ENCODE peak calls at places on chromosomes 5 and 9, in five cellular contexts. X is IMR-90, W is HepG2, G is GM12878, A is K562. D is an unnamed sample.

GRCh38 chr9:136105398-136106135 is 10.5 kb upstream of the NACC2 start:
- DNase-seq in X (peak), G (no peak), W (no peak), A (no peak), D (no peak)

GRCh38 chr9:85007753-85008152 is 338.2 kb downstream of the NTRK2 start:
- DNase-seq in A (no peak), W (no peak), X (no peak), G (no peak), D (no peak)

GRCh38 chr9:4117835-4118610 is 181.8 kb downstream of the GLIS3 start:
- DNase-seq in A (peak), G (no peak), W (peak), X (no peak), D (no peak)

GRCh38 chr5:1423901-1424603 is 21.2 kb downstream of the SLC6A3 start:
- DNase-seq in W (no peak), X (no peak), A (no peak), G (no peak), D (no peak)

GRCh38 chr9:130980526-130980925 is 28.4 kb upstream of the LAMC3 start:
- DNase-seq in W (no peak), G (no peak), A (peak), X (no peak), D (no peak)

GRCh38 chr9:120475341-120475740 is 104.6 kb downstream of the CDK5RAP2 start:
- DNase-seq in W (no peak), A (no peak), X (peak), G (no peak), D (no peak)

GRCh38 chr9:99368341-99369326 is 146.6 kb downstream of the SEC61B start:
- DNase-seq in X (peak), W (no peak), G (peak), A (no peak), D (no peak)

GRCh38 chr5:125668904-125669303 is 754.3 kb upstream of the GRAMD2B start:
- DNase-seq in A (no peak), G (no peak), W (no peak), X (no peak), D (no peak)

GRCh38 chr9:9091387-9091786 is 1291.8 kb upstream of the DMAC1 start:
- DNase-seq in X (no peak), G (no peak), A (no peak), W (no peak), D (no peak)

GRCh38 chr5:176543428-176544182 is 5.5 kb upstream of the CDHR2 start:
- DNase-seq in X (no peak), G (no peak), W (no peak), A (peak), D (peak)

GRCh38 chr9:91495450-91495849 is 71.8 kb upstream of the NFIL3 start:
- DNase-seq in W (no peak), X (peak), G (no peak), A (no peak), D (no peak)

GRCh38 chr5:10411336-10411735 is 30.3 kb upstream of the ROPN1L start:
- DNase-seq in A (no peak), G (no peak), X (no peak), W (no peak), D (no peak)

GRCh38 chr5:72630056-72630455 is 122.8 kb upstream of the ZNF366 start:
- DNase-seq in G (no peak), A (no peak), W (no peak), X (no peak), D (no peak)

GRCh38 chr5:121758640-121759039 is 93.0 kb upstream of the FTMT start:
- DNase-seq in W (no peak), X (no peak), G (no peak), A (peak), D (no peak)

GRCh38 chr9:92234503-92234902 is 59.0 kb downstream of the IARS1 start:
- DNase-seq in G (no peak), A (no peak), W (no peak), X (no peak), D (no peak)

GRCh38 chr5:123181394-123181801 is 92.4 kb downstream of the PRDM6 start:
- DNase-seq in X (peak), A (no peak), W (no peak), G (no peak), D (no peak)

GRCh38 chr5:119275146-119275872 is 80.5 kb upstream of the TNFAIP8 start:
- DNase-seq in X (peak), W (no peak), G (no peak), A (no peak), D (peak)

GRCh38 chr9:128390150-128390812 is 19.1 kb downstream of the URM1 start:
- DNase-seq in A (no peak), W (no peak), G (no peak), X (no peak), D (no peak)

GRCh38 chr5:59341760-59342159 is 551.8 kb downstream of the PDE4D start:
- DNase-seq in A (no peak), X (no peak), W (no peak), G (no peak), D (no peak)

GRCh38 chr5:144575736-144576135 is 405.1 kb downstream of the KCTD16 start:
- DNase-seq in G (no peak), A (no peak), W (no peak), X (no peak), D (no peak)

GRCh38 chr9:20740304-20740703 is 56.2 kb downstream of the FOCAD start:
- DNase-seq in G (no peak), A (no peak), X (no peak), W (no peak), D (no peak)

GRCh38 chr9:12666813-12667212 is 26.4 kb upstream of the TYRP1 start:
- DNase-seq in X (no peak), W (peak), G (no peak), A (no peak), D (no peak)

GRCh38 chr9:101399641-101399965 is 952 bp downstream of the ZNF189 start:
- DNase-seq in G (no peak), X (no peak), W (no peak), A (no peak), D (no peak)

GRCh38 chr9:99059074-99059894 is 45.6 kb upstream of the TGFBR1 start:
- DNase-seq in X (no peak), G (peak), A (peak), W (no peak), D (no peak)

GRCh38 chr9:89463986-89464901 is 33.7 kb downstream of the SEMA4D start:
- DNase-seq in X (no peak), A (no peak), W (no peak), G (peak), D (no peak)

GRCh38 chr5:110056580-110057114 is 366.9 kb downstream of the MAN2A1 start:
- DNase-seq in G (no peak), X (no peak), W (no peak), A (no peak), D (no peak)

GRCh38 chr5:100566382-100567141 is 31.4 kb downstream of the FAM174A start:
- DNase-seq in A (no peak), X (no peak), G (no peak), W (no peak), D (no peak)

GRCh38 chr5:160174780-160175437 is 54.4 kb upstream of the FABP6 start:
- DNase-seq in G (no peak), A (no peak), W (no peak), X (no peak), D (no peak)

GRCh38 chr5:133897431-133897830 is 71.0 kb downstream of the C5orf15 start:
- DNase-seq in X (no peak), A (no peak), W (no peak), G (no peak), D (no peak)

GRCh38 chr9:124344291-124345050 is 70.8 kb downstream of the PSMB7 start:
- DNase-seq in A (no peak), X (no peak), G (no peak), W (no peak), D (no peak)

GRCh38 chr9:20636883-20637440 is 14.7 kb upstream of the MLLT3 start:
- DNase-seq in G (no peak), X (peak), A (no peak), W (no peak), D (no peak)

GRCh38 chr9:107712390-107712789 is 222.8 kb upstream of the KLF4 start:
- DNase-seq in X (peak), A (peak), W (no peak), G (no peak), D (peak)
- TF ChIP-seq BHLHE40 in X (peak), A (no peak), W (no peak), G (no peak), D (no peak)

GRCh38 chr5:178203670-178204204 is 596 bp upstream of the HNRNPAB start:
- DNase-seq in G (no peak), X (no peak), W (no peak), A (no peak), D (no peak)
- TF ChIP-seq CEBPB in G (no peak), X (no peak), W (no peak), A (no peak), D (no peak)

GRCh38 chr5:34926318-34926888 is 3.0 kb upstream of the DNAJC21 start:
- DNase-seq in X (no peak), G (no peak), W (no peak), A (no peak), D (no peak)

GRCh38 chr5:34924462-34924765 is 4.9 kb upstream of the DNAJC21 start:
- DNase-seq in A (no peak), G (no peak), W (no peak), X (no peak), D (no peak)

GRCh38 chr5:34928267-34928666 is 1.1 kb upstream of the DNAJC21 start:
- DNase-seq in W (no peak), G (no peak), X (no peak), A (no peak), D (no peak)

GRCh38 chr5:34927785-34928184 is 1.6 kb upstream of the DNAJC21 start:
- DNase-seq in X (no peak), W (no peak), G (no peak), A (no peak), D (no peak)

GRCh38 chr5:34923694-34924461 is 5.5 kb upstream of the DNAJC21 start:
- DNase-seq in X (peak), A (peak), G (no peak), W (no peak), D (peak)
- TF ChIP-seq BHLHE40 in X (peak), A (peak), G (no peak), W (no peak), D (no peak)

GRCh38 chr5:112237456-112237855 is 181.6 kb downstream of the EPB41L4A start:
- DNase-seq in A (no peak), G (no peak), W (no peak), X (no peak), D (no peak)
- TF ChIP-seq CEBPB in A (no peak), G (no peak), W (no peak), X (no peak), D (no peak)

GRCh38 chr5:132182366-132183040 is 45.1 kb downstream of the P4HA2 start:
- DNase-seq in A (no peak), W (no peak), G (no peak), X (no peak), D (no peak)
- TF ChIP-seq BHLHE40 in A (no peak), W (no peak), G (no peak), X (no peak), D (no peak)

DNA sequence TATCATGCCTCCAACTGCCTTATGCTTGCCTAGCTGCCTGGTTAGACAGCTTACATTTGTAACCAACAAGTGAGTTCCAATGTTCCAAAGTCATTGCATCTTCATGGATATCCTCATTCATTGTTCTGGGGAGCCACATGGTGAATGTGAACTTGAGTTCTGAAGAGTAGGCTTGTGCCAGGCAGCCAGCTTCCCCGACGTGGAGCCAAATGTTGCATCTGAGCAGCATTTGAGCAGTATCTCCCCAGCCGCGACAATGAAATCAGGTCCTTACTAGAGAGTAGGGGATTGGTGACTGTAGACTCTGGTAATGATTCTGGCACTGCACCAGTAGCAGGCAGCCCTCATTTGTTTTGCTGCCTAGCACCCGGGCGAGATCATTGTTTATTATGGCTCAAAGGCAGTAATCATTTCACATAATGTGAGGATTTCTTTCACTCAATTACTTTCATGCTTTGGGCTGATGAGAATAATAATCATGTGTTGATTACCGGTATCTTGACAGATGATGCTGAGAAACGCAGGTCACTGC is 451.4 kb upstream of the C9orf72 start:
- DNase-seq in G (no peak), A (no peak), W (no peak), X (no peak), D (no peak)
- TF ChIP-seq CEBPB in G (no peak), A (no peak), W (no peak), X (no peak), D (no peak)

DNA sequence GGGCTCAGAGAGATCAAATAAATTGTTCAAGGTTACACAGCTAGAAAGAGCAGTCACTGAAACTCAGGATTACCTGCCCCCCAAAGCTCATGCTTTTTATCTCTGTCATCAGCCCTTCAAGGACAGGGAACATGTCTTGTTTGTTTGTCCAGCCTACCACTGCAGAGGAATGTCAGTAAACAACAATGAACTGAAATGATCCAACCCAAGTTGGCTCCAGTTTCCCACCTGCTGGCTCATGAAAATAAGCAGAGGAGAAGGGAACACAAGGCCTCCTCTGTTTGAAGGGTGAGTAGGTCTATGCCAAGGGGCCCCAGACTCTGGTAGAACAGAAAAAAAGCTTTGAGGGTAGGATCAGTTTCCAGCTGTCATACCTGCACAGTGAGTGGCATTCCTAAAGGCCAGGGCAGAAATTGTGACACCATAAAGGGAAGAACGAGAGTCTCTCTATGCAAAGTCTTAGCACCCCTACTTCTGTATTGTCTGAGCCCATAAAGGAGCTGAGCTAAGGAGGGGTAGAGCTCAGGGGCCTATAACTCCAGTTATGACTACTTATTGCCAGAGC is 115.2 kb downstream of the TRIM36 start:
- DNase-seq in X (no peak), W (peak), A (no peak), G (no peak), D (no peak)
- TF ChIP-seq BHLHE40 in X (no peak), W (no peak), A (no peak), G (no peak), D (no peak)

DNA sequence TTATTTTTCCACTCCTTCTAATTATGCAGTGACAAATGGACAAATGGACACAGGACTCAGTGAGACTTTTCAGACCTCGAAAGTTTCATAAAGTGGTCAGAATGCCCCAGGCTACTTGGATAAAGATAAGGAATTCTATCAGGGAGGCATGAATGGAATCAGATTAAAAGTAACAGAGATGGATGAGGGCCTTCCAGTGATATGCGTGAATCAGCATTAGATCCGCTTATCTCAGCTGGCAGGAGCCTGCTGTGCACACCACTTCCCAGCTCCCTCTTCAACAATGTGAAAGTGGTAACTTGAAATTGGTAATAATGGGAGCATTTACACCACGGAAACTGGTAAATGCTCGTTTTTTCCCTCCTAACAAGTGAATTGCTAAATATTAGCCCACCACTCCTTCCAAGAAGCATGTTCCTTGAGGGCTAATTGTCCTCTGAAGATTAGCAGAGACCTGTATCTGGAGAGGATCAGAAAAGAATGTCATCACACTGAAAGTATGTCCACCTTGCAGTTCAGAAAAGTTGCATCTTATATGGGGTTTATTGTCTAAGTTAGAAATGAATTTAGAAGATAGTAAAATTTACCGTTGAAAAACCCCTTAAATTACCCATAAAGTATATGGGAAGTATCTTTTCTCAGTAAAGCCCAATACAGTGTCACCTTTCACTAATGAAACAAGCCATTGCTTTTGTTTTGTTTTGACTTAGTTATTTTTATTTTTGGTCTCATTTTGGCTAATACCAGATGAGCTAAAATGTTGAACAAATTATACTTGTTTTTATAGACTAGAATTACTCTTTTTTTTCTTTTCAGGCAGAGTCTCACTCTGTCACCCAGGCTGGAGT is 125.3 kb downstream of the DPYSL3 start:
- DNase-seq in W (no peak), X (no peak), G (no peak), A (no peak), D (no peak)
- TF ChIP-seq CEBPB in W (no peak), X (no peak), G (no peak), A (no peak), D (no peak)

DNA sequence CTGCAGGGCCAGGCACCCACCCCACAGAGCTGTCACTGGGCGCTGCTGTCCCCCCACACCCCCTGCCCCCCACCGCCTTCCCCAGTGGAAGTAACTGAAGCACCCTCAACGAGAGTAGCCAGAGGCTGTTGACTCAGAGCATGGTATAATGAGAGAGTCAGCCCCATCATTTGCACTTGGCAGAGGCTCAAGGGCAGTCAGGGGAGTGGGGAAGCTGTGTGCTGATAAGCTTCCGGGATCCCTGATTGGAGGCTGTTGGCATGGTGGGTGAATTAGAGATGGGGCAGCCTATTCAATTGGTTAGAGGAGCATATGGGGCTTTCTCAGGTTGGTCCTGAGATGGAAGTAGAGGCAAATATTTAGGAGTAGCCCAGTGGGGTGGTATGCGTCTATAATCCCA is 77.1 kb upstream of the GOLM1 start:
- DNase-seq in A (no peak), G (no peak), X (no peak), W (no peak), D (no peak)
- TF ChIP-seq BHLHE40 in A (no peak), G (no peak), X (no peak), W (no peak), D (no peak)